ENCODE peak calls at places on chromosomes 12 and 14, in ten cellular contexts. One of them, this sample, is unnamed.

GRCh38 chr12:48061943-48062719 is 43.7 kb downstream of the SENP1 start:
- DNase-seq in Calu3: no peak
- DNase-seq in CD4-positive, alpha-beta T cell: no peak
- DNase-seq in astrocyte of the spinal cord: no peak
- DNase-seq in fibroblast of mammary gland: no peak
- DNase-seq in lower lobe of right lung: no peak
- DNase-seq in keratinocyte: no peak
- DNase-seq in cardiac muscle cell: peak; percentile 44
- DNase-seq in HFFc6: peak; percentile 9
- DNase-seq in GM20000: no peak
- DNase-seq in this sample: no peak

GRCh38 chr12:64004639-64005038 is 160.1 kb downstream of the SRGAP1 start:
- DNase-seq in keratinocyte: no peak
- DNase-seq in Calu3: no peak
- DNase-seq in fibroblast of mammary gland: peak; percentile 81
- DNase-seq in CD4-positive, alpha-beta T cell: no peak
- DNase-seq in astrocyte of the spinal cord: peak; percentile 43
- DNase-seq in GM20000: no peak
- DNase-seq in lower lobe of right lung: no peak
- DNase-seq in HFFc6: peak; percentile 70
- DNase-seq in cardiac muscle cell: no peak
- DNase-seq in this sample: no peak

GRCh38 chr12:121036810-121037326 is 2.2 kb downstream of the OASL start:
- DNase-seq in GM20000: no peak
- DNase-seq in astrocyte of the spinal cord: peak; percentile 29
- DNase-seq in fibroblast of mammary gland: peak; percentile 86
- DNase-seq in Calu3: no peak
- DNase-seq in lower lobe of right lung: peak; percentile 8
- DNase-seq in CD4-positive, alpha-beta T cell: peak; percentile 11
- DNase-seq in cardiac muscle cell: no peak
- DNase-seq in HFFc6: peak; percentile 75
- DNase-seq in keratinocyte: no peak
- DNase-seq in this sample: peak; percentile 43

GRCh38 chr14:75070383-75070782 is 942 bp downstream of the ZC2HC1C start:
- DNase-seq in HFFc6: no peak
- DNase-seq in fibroblast of mammary gland: peak; percentile 78
- DNase-seq in keratinocyte: no peak
- DNase-seq in astrocyte of the spinal cord: no peak
- DNase-seq in GM20000: no peak
- DNase-seq in cardiac muscle cell: no peak
- DNase-seq in lower lobe of right lung: no peak
- DNase-seq in Calu3: no peak
- DNase-seq in CD4-positive, alpha-beta T cell: no peak
- DNase-seq in this sample: peak; percentile 76

GRCh38 chr12:112473056-112473455 is 54.3 kb downstream of the PTPN11 start:
- DNase-seq in astrocyte of the spinal cord: no peak
- DNase-seq in HFFc6: no peak
- DNase-seq in fibroblast of mammary gland: no peak
- DNase-seq in GM20000: no peak
- DNase-seq in keratinocyte: no peak
- DNase-seq in Calu3: peak; percentile 7
- DNase-seq in CD4-positive, alpha-beta T cell: no peak
- DNase-seq in cardiac muscle cell: no peak
- DNase-seq in lower lobe of right lung: no peak
- DNase-seq in this sample: no peak

GRCh38 chr12:96889273-96889933 is 17.7 kb upstream of the NEDD1 start:
- DNase-seq in fibroblast of mammary gland: peak; percentile 70
- DNase-seq in Calu3: no peak
- DNase-seq in lower lobe of right lung: no peak
- DNase-seq in cardiac muscle cell: no peak
- DNase-seq in CD4-positive, alpha-beta T cell: no peak
- DNase-seq in astrocyte of the spinal cord: peak; percentile 64
- DNase-seq in HFFc6: peak; percentile 66
- DNase-seq in keratinocyte: peak; percentile 62
- DNase-seq in GM20000: no peak
- DNase-seq in this sample: peak; percentile 86

GRCh38 chr14:39426605-39427004 is 5.6 kb downstream of the FBXO33 start:
- DNase-seq in HFFc6: peak; percentile 63
- DNase-seq in lower lobe of right lung: no peak
- DNase-seq in Calu3: no peak
- DNase-seq in keratinocyte: no peak
- DNase-seq in cardiac muscle cell: no peak
- DNase-seq in GM20000: peak; percentile 20
- DNase-seq in fibroblast of mammary gland: peak; percentile 74
- DNase-seq in CD4-positive, alpha-beta T cell: no peak
- DNase-seq in astrocyte of the spinal cord: peak; percentile 73
- DNase-seq in this sample: peak; percentile 76

GRCh38 chr12:132437252-132438138 is 52.5 kb upstream of the FBRSL1 start:
- DNase-seq in cardiac muscle cell: no peak
- DNase-seq in CD4-positive, alpha-beta T cell: no peak
- DNase-seq in lower lobe of right lung: no peak
- DNase-seq in astrocyte of the spinal cord: no peak
- DNase-seq in keratinocyte: no peak
- DNase-seq in GM20000: no peak
- DNase-seq in HFFc6: no peak
- DNase-seq in fibroblast of mammary gland: no peak
- DNase-seq in Calu3: no peak
- DNase-seq in this sample: no peak

GRCh38 chr14:100317897-100318808 is 5.0 kb upstream of the SLC25A47 start:
- DNase-seq in astrocyte of the spinal cord: peak; percentile 46
- DNase-seq in HFFc6: no peak
- DNase-seq in Calu3: peak; percentile 77
- DNase-seq in keratinocyte: no peak
- DNase-seq in cardiac muscle cell: peak; percentile 55
- DNase-seq in CD4-positive, alpha-beta T cell: peak; percentile 61
- DNase-seq in GM20000: peak; percentile 85
- DNase-seq in fibroblast of mammary gland: peak; percentile 49
- DNase-seq in lower lobe of right lung: peak; percentile 84
- DNase-seq in this sample: peak; percentile 60

GRCh38 chr12:96150442-96150841 is 43.7 kb upstream of the ELK3 start:
- DNase-seq in cardiac muscle cell: no peak
- DNase-seq in lower lobe of right lung: no peak
- DNase-seq in CD4-positive, alpha-beta T cell: no peak
- DNase-seq in GM20000: no peak
- DNase-seq in keratinocyte: no peak
- DNase-seq in astrocyte of the spinal cord: no peak
- DNase-seq in HFFc6: no peak
- DNase-seq in fibroblast of mammary gland: no peak
- DNase-seq in Calu3: no peak
- DNase-seq in this sample: no peak

GRCh38 chr12:132286912-132287311 is 42.5 kb downstream of the GALNT9 start:
- DNase-seq in keratinocyte: no peak
- DNase-seq in CD4-positive, alpha-beta T cell: no peak
- DNase-seq in cardiac muscle cell: no peak
- DNase-seq in fibroblast of mammary gland: peak; percentile 51
- DNase-seq in GM20000: no peak
- DNase-seq in astrocyte of the spinal cord: peak; percentile 8
- DNase-seq in Calu3: peak; percentile 83
- DNase-seq in lower lobe of right lung: peak; percentile 36
- DNase-seq in HFFc6: no peak
- DNase-seq in this sample: no peak

GRCh38 chr14:23571701-23572523 is 4.3 kb upstream of the AP1G2 start:
- DNase-seq in HFFc6: no peak
- DNase-seq in keratinocyte: no peak
- DNase-seq in astrocyte of the spinal cord: no peak
- DNase-seq in fibroblast of mammary gland: no peak
- DNase-seq in Calu3: no peak
- DNase-seq in GM20000: no peak
- DNase-seq in lower lobe of right lung: no peak
- DNase-seq in cardiac muscle cell: no peak
- DNase-seq in CD4-positive, alpha-beta T cell: no peak
- DNase-seq in this sample: no peak

GRCh38 chr14:72457641-72458040 is 436.3 kb downstream of the DPF3 start:
- DNase-seq in cardiac muscle cell: no peak
- DNase-seq in fibroblast of mammary gland: peak; percentile 34
- DNase-seq in lower lobe of right lung: no peak
- DNase-seq in CD4-positive, alpha-beta T cell: no peak
- DNase-seq in Calu3: no peak
- DNase-seq in astrocyte of the spinal cord: peak; percentile 80
- DNase-seq in GM20000: no peak
- DNase-seq in HFFc6: peak; percentile 80
- DNase-seq in keratinocyte: no peak
- DNase-seq in this sample: peak; percentile 32

GRCh38 chr12:125533434-125534029 is 468.3 kb downstream of the AACS start:
- DNase-seq in lower lobe of right lung: no peak
- DNase-seq in astrocyte of the spinal cord: peak; percentile 4
- DNase-seq in CD4-positive, alpha-beta T cell: no peak
- DNase-seq in HFFc6: no peak
- DNase-seq in GM20000: peak; percentile 58
- DNase-seq in Calu3: peak; percentile 86
- DNase-seq in keratinocyte: no peak
- DNase-seq in cardiac muscle cell: peak; percentile 86
- DNase-seq in fibroblast of mammary gland: no peak
- DNase-seq in this sample: peak; percentile 10

GRCh38 chr14:25132094-25132493 is 82.1 kb upstream of the STXBP6 start:
- DNase-seq in lower lobe of right lung: no peak
- DNase-seq in HFFc6: no peak
- DNase-seq in Calu3: no peak
- DNase-seq in CD4-positive, alpha-beta T cell: no peak
- DNase-seq in astrocyte of the spinal cord: no peak
- DNase-seq in fibroblast of mammary gland: no peak
- DNase-seq in GM20000: no peak
- DNase-seq in keratinocyte: no peak
- DNase-seq in cardiac muscle cell: no peak
- DNase-seq in this sample: no peak

GRCh38 chr14:25136811-25137210 is 86.9 kb upstream of the STXBP6 start:
- DNase-seq in lower lobe of right lung: no peak
- DNase-seq in GM20000: no peak
- DNase-seq in CD4-positive, alpha-beta T cell: no peak
- DNase-seq in keratinocyte: no peak
- DNase-seq in fibroblast of mammary gland: no peak
- DNase-seq in Calu3: no peak
- DNase-seq in astrocyte of the spinal cord: no peak
- DNase-seq in HFFc6: no peak
- DNase-seq in cardiac muscle cell: no peak
- DNase-seq in this sample: no peak

GRCh38 chr14:25134184-25134583 is 84.2 kb upstream of the STXBP6 start:
- DNase-seq in CD4-positive, alpha-beta T cell: no peak
- DNase-seq in keratinocyte: no peak
- DNase-seq in astrocyte of the spinal cord: no peak
- DNase-seq in Calu3: no peak
- DNase-seq in fibroblast of mammary gland: no peak
- DNase-seq in GM20000: no peak
- DNase-seq in lower lobe of right lung: no peak
- DNase-seq in cardiac muscle cell: no peak
- DNase-seq in HFFc6: no peak
- DNase-seq in this sample: no peak

GRCh38 chr14:25132734-25133422 is 82.9 kb upstream of the STXBP6 start:
- DNase-seq in CD4-positive, alpha-beta T cell: peak; percentile 28
- DNase-seq in Calu3: peak; percentile 76
- DNase-seq in keratinocyte: no peak
- DNase-seq in astrocyte of the spinal cord: peak; percentile 39
- DNase-seq in fibroblast of mammary gland: peak; percentile 64
- DNase-seq in lower lobe of right lung: peak; percentile 66
- DNase-seq in GM20000: peak; percentile 69
- DNase-seq in HFFc6: peak; percentile 43
- DNase-seq in cardiac muscle cell: peak; percentile 76
- DNase-seq in this sample: peak; percentile 73
- TF ChIP-seq CTCF in CD4-positive, alpha-beta T cell: peak; percentile 68
- TF ChIP-seq CTCF in Calu3: peak; percentile 65
- TF ChIP-seq CTCF in keratinocyte: peak; percentile 85
- TF ChIP-seq CTCF in astrocyte of the spinal cord: peak; percentile 81
- TF ChIP-seq CTCF in fibroblast of mammary gland: peak; percentile 80
- TF ChIP-seq CTCF in lower lobe of right lung: peak; percentile 85
- TF ChIP-seq CTCF in GM20000: peak; percentile 72
- TF ChIP-seq CTCF in HFFc6: peak; percentile 94
- TF ChIP-seq CTCF in cardiac muscle cell: peak; percentile 80
- TF ChIP-seq CTCF in this sample: peak; percentile 78

GRCh38 chr12:8594072-8594471 is 18.6 kb downstream of the AICDA start:
- DNase-seq in HFFc6: no peak
- DNase-seq in Calu3: no peak
- DNase-seq in keratinocyte: no peak
- DNase-seq in CD4-positive, alpha-beta T cell: no peak
- DNase-seq in cardiac muscle cell: no peak
- DNase-seq in astrocyte of the spinal cord: no peak
- DNase-seq in fibroblast of mammary gland: no peak
- DNase-seq in GM20000: no peak
- DNase-seq in lower lobe of right lung: no peak
- DNase-seq in this sample: no peak
- TF ChIP-seq CTCF in HFFc6: no peak
- TF ChIP-seq CTCF in Calu3: no peak
- TF ChIP-seq CTCF in keratinocyte: no peak
- TF ChIP-seq CTCF in CD4-positive, alpha-beta T cell: no peak
- TF ChIP-seq CTCF in cardiac muscle cell: no peak
- TF ChIP-seq CTCF in astrocyte of the spinal cord: no peak
- TF ChIP-seq CTCF in fibroblast of mammary gland: no peak
- TF ChIP-seq CTCF in GM20000: no peak
- TF ChIP-seq CTCF in lower lobe of right lung: no peak
- TF ChIP-seq CTCF in this sample: no peak

DNA sequence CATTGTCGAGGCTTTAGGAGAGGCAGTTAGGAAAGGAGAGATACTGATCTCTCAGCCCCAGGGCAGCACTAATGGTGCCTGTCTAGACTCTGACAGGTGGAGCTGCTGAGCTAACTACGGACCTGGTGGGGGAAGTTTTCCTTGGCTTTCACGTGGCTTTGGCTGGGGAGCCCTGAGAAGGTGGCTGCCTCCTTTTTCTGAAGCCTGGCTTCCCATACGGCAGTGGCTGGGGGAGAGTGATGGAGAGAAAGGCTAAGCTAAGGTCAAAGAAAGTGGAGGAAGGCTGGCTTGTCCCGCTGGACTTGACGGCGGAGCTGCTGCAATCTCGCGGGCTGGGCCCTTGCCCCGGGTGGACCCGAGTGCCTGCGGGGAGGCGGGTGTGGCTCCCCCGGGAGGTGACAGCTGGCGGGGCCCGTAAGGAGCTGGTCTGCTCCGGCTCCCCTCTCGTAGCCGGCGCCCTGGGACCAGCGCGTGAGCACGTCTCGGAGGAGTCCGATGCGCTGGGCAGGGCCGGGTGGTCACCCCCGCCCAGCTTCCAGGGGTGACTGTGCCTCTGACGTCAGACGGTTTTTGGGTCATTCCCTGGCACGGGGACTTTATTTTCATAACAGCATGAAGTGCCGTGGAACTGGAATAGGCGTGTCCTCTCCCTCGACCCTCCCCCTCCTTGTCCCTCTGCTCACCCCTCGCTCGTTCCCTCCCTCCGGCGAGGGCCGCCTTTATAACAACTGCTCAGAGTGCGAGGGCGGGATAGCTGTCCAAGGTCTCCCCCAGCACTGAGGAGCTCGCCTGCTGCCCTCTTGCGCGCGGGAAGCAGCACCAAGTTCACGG is at the start of gene GPRC5A:
- DNase-seq in HFFc6: peak; percentile 97
- DNase-seq in cardiac muscle cell: peak; percentile 81
- DNase-seq in astrocyte of the spinal cord: peak; percentile 98
- DNase-seq in fibroblast of mammary gland: peak; percentile 97
- DNase-seq in Calu3: peak; percentile 98
- DNase-seq in GM20000: peak; percentile 54
- DNase-seq in CD4-positive, alpha-beta T cell: peak; percentile 21
- DNase-seq in keratinocyte: peak; percentile 87
- DNase-seq in lower lobe of right lung: peak; percentile 90
- DNase-seq in this sample: peak; percentile 96
- TF ChIP-seq CTCF in HFFc6: peak; percentile 54
- TF ChIP-seq CTCF in cardiac muscle cell: peak; percentile 28
- TF ChIP-seq CTCF in astrocyte of the spinal cord: peak; percentile 39
- TF ChIP-seq CTCF in fibroblast of mammary gland: peak; percentile 24
- TF ChIP-seq CTCF in Calu3: no peak
- TF ChIP-seq CTCF in GM20000: peak; percentile 10
- TF ChIP-seq CTCF in CD4-positive, alpha-beta T cell: no peak
- TF ChIP-seq CTCF in keratinocyte: peak; percentile 33
- TF ChIP-seq CTCF in lower lobe of right lung: peak; percentile 6
- TF ChIP-seq CTCF in this sample: peak; percentile 26

GRCh38 chr12:45216297-45216982 is 545 bp downstream of the ANO6 start:
- DNase-seq in fibroblast of mammary gland: peak; percentile 34
- DNase-seq in cardiac muscle cell: peak; percentile 75
- DNase-seq in CD4-positive, alpha-beta T cell: peak; percentile 33
- DNase-seq in HFFc6: peak; percentile 19
- DNase-seq in Calu3: peak; percentile 33
- DNase-seq in lower lobe of right lung: peak; percentile 70
- DNase-seq in astrocyte of the spinal cord: peak; percentile 49
- DNase-seq in keratinocyte: no peak
- DNase-seq in GM20000: peak; percentile 73
- DNase-seq in this sample: peak; percentile 46
- TF ChIP-seq CTCF in fibroblast of mammary gland: peak; percentile 28
- TF ChIP-seq CTCF in cardiac muscle cell: peak; percentile 43
- TF ChIP-seq CTCF in CD4-positive, alpha-beta T cell: peak; percentile 14
- TF ChIP-seq CTCF in HFFc6: peak; percentile 64
- TF ChIP-seq CTCF in Calu3: no peak
- TF ChIP-seq CTCF in lower lobe of right lung: peak; percentile 36
- TF ChIP-seq CTCF in astrocyte of the spinal cord: peak; percentile 48
- TF ChIP-seq CTCF in keratinocyte: no peak
- TF ChIP-seq CTCF in GM20000: no peak
- TF ChIP-seq CTCF in this sample: peak; percentile 56

This sample was measured in fibroblast of the aortic adventitia.